ENCODE peak calls at places on chromosomes 5 and 9, in six cellular contexts. M is GOT3, W is MV-4-11, F is NCI-H1092 treated with DMSO at 0.1 percent for 48 hours, G is neural crest cell, B is fibroblast of mammary gland. R is an unnamed sample.

GRCh38 chr9:110058304-110058953 is 149.5 kb downstream of the C9orf152 start:
- DNase-seq in W (peak; percentile 32), B (peak; percentile 58), G (peak; percentile 37), F (peak; percentile 45), M (no peak), R (no peak)

GRCh38 chr9:128406848-128407391 is 13.7 kb upstream of the CERCAM start:
- DNase-seq in F (no peak), M (no peak), W (peak; percentile 22), B (peak; percentile 38), G (no peak), R (no peak)

GRCh38 chr5:132418876-132419275 is 49.4 kb downstream of the SLC22A5 start:
- DNase-seq in B (no peak), M (no peak), W (no peak), F (no peak), G (no peak), R (no peak)

GRCh38 chr5:16690243-16690839 is 73.5 kb upstream of the RETREG1 start:
- DNase-seq in F (peak; percentile 66), W (peak; percentile 44), B (peak; percentile 54), G (peak; percentile 70), M (no peak), R (no peak)

GRCh38 chr5:104706570-104706969 is 1144.0 kb upstream of the NUDT12 start:
- DNase-seq in G (no peak), F (no peak), B (no peak), M (no peak), W (no peak), R (no peak)

GRCh38 chr5:41707853-41708603 is 162.2 kb downstream of the OXCT1 start:
- DNase-seq in W (peak; percentile 19), B (peak; percentile 66), F (no peak), G (no peak), M (no peak), R (no peak)

GRCh38 chr5:140243855-140244254 is 59.0 kb downstream of the PFDN1 start:
- DNase-seq in F (peak; percentile 94), B (no peak), M (no peak), W (no peak), G (no peak), R (no peak)

GRCh38 chr5:16934123-16934522 is 2.0 kb downstream of the MYO10 start:
- DNase-seq in F (no peak), M (peak; percentile 24), W (peak; percentile 61), B (peak; percentile 58), G (peak; percentile 82), R (no peak)

GRCh38 chr9:112334319-112334828 is 955 bp upstream of the PTBP3 start:
- DNase-seq in F (no peak), B (peak; percentile 49), W (peak; percentile 46), G (no peak), M (no peak), R (no peak)

GRCh38 chr5:111545031-111545430 is 32.7 kb upstream of the STARD4 start:
- DNase-seq in W (no peak), B (no peak), G (no peak), M (no peak), F (no peak), R (no peak)

GRCh38 chr9:74172874-74173273 is 324.3 kb upstream of the RORB start:
- DNase-seq in G (no peak), W (peak; percentile 88), M (no peak), F (no peak), B (no peak), R (no peak)

GRCh38 chr5:142970440-142970788 is 200.2 kb downstream of the ARHGAP26 start:
- DNase-seq in G (no peak), F (no peak), W (no peak), B (no peak), M (no peak), R (no peak)

GRCh38 chr5:55936100-55936693 is 58.6 kb downstream of the IL6ST start:
- DNase-seq in W (peak; percentile 77), F (peak; percentile 39), B (peak; percentile 88), M (no peak), G (peak; percentile 82), R (no peak)

GRCh38 chr9:37752646-37753488 is 738 bp upstream of the TRMT10B start:
- DNase-seq in G (no peak), B (no peak), W (no peak), F (no peak), M (no peak), R (no peak)

GRCh38 chr9:21002040-21002439 is 29.4 kb downstream of the HACD4 start:
- DNase-seq in G (no peak), W (no peak), F (no peak), B (no peak), M (no peak), R (no peak)

GRCh38 chr9:130020618-130021017 is 22.4 kb downstream of the FNBP1 start:
- DNase-seq in W (no peak), G (no peak), F (no peak), M (no peak), B (no peak), R (no peak)

GRCh38 chr5:58366461-58366860 is 93.4 kb downstream of the PLK2 start:
- DNase-seq in W (no peak), F (no peak), G (no peak), M (no peak), B (peak; percentile 47), R (no peak)

GRCh38 chr5:180784497-180785097 is 18.0 kb downstream of the MGAT1 start:
- DNase-seq in G (peak; percentile 51), M (peak; percentile 26), F (peak; percentile 47), B (peak; percentile 89), W (peak; percentile 58), R (peak; percentile 87)

GRCh38 chr9:37034320-37034937 is 361 bp upstream of the PAX5 start:
- DNase-seq in W (peak; percentile 22), G (no peak), B (no peak), M (no peak), F (peak; percentile 91), R (no peak)

GRCh38 chr9:137139468-137140150 is 655 bp downstream of the GRIN1 start:
- DNase-seq in B (no peak), G (no peak), W (no peak), F (no peak), M (no peak), R (no peak)

GRCh38 chr9:113155911-113156559 is 5.2 kb downstream of the SLC31A2 start:
- DNase-seq in W (peak; percentile 89), M (no peak), B (no peak), F (no peak), G (no peak), R (no peak)

GRCh38 chr9:135008416-135008815 is 79.1 kb upstream of the OLFM1 start:
- DNase-seq in G (no peak), M (no peak), F (no peak), W (no peak), B (no peak), R (no peak)

GRCh38 chr5:170885281-170885680 is 23.5 kb downstream of the RANBP17 start:
- DNase-seq in B (no peak), M (no peak), G (no peak), F (no peak), W (no peak), R (no peak)

GRCh38 chr5:173499471-173500212 is 116.8 kb downstream of the BOD1 start:
- DNase-seq in B (no peak), M (no peak), G (no peak), W (no peak), F (peak; percentile 17), R (no peak)

GRCh38 chr9:89455356-89455824 is 42.5 kb downstream of the SEMA4D start:
- DNase-seq in F (no peak), M (no peak), G (no peak), B (no peak), W (no peak), R (no peak)

GRCh38 chr5:36168737-36169136 is 16.8 kb downstream of the SKP2 start:
- DNase-seq in M (no peak), B (no peak), G (no peak), W (no peak), F (no peak), R (no peak)

GRCh38 chr5:9920696-9921095 is 290.5 kb upstream of the TAS2R1 start:
- DNase-seq in W (no peak), M (no peak), B (no peak), G (no peak), F (no peak), R (no peak)

GRCh38 chr5:20575515-20575914 is 587.5 kb upstream of the CDH18 start:
- DNase-seq in G (no peak), B (no peak), W (no peak), F (no peak), M (no peak), R (no peak)

GRCh38 chr9:95516736-95517558 is at the start of gene PTCH1:
- DNase-seq in B (peak; percentile 52), G (peak; percentile 63), W (no peak), M (no peak), F (no peak), R (peak; percentile 70)

GRCh38 chr5:154309805-154310204 is 119.3 kb downstream of the GALNT10 start:
- DNase-seq in M (no peak), W (no peak), G (no peak), B (no peak), F (no peak), R (no peak)

GRCh38 chr5:65305913-65306312 is 175.8 kb downstream of the ADAMTS6 start:
- DNase-seq in W (no peak), B (peak; percentile 42), G (no peak), F (no peak), M (no peak), R (no peak)

GRCh38 chr9:128420060-128420650 is 502 bp upstream of the CERCAM start:
- DNase-seq in B (peak; percentile 45), W (peak; percentile 63), G (peak; percentile 76), F (peak; percentile 53), M (no peak), R (no peak)

GRCh38 chr9:35604578-35605335 is at the start of gene TESK1:
- DNase-seq in F (peak; percentile 80), G (peak; percentile 64), M (peak; percentile 10), B (peak; percentile 36), W (peak; percentile 35), R (no peak)

GRCh38 chr5:143713331-143714032 is 98.5 kb upstream of the HMHB1 start:
- DNase-seq in M (no peak), F (no peak), W (no peak), B (peak; percentile 30), G (no peak), R (no peak)

GRCh38 chr5:90940227-90940995 is 381.8 kb downstream of the ADGRV1 start:
- DNase-seq in F (peak; percentile 42), G (peak; percentile 5), M (no peak), W (no peak), B (peak; percentile 22), R (no peak)

GRCh38 chr5:142612388-142612787 is 73.5 kb downstream of the FGF1 start:
- DNase-seq in M (no peak), G (no peak), F (no peak), W (no peak), B (no peak), R (no peak)

GRCh38 chr9:97801180-97801579 is 51.8 kb upstream of the FOXE1 start:
- DNase-seq in F (no peak), W (no peak), B (no peak), G (no peak), M (no peak), R (no peak)

GRCh38 chr5:6453937-6454560 is 5.4 kb downstream of the UBE2QL1 start:
- DNase-seq in M (no peak), G (no peak), F (no peak), W (no peak), B (no peak), R (no peak)

GRCh38 chr9:109224751-109225150 is 57.7 kb upstream of the FRRS1L start:
- DNase-seq in M (no peak), W (no peak), B (no peak), G (no peak), F (no peak), R (no peak)